ENCODE peak calls at places on chromosome 12, in four cellular contexts. P, I, U and B are unnamed samples.

GRCh38 chr12:113292091-113292490 is 42.8 kb downstream of the SLC8B1 start:
- DNase-seq in P (no peak), I (no peak), U (no peak), B (no peak)

GRCh38 chr12:67541625-67541991 is 106.9 kb upstream of the DYRK2 start:
- DNase-seq in P (no peak), I (peak), U (no peak), B (no peak)

GRCh38 chr12:2422591-2422990 is 369.8 kb downstream of the CACNA1C start:
- DNase-seq in P (no peak), I (no peak), U (no peak), B (no peak)

GRCh38 chr12:52126605-52127578 is 47.4 kb downstream of the SMIM41 start:
- DNase-seq in P (no peak), I (no peak), U (no peak), B (no peak)

GRCh38 chr12:86666311-86666710 is 410.1 kb upstream of the MGAT4C start:
- DNase-seq in P (no peak), I (no peak), U (no peak), B (no peak)

GRCh38 chr12:78331764-78332163 is 501.1 kb downstream of the NAV3 start:
- DNase-seq in P (no peak), I (no peak), U (no peak), B (peak)

GRCh38 chr12:121062391-121063045 is 23.5 kb upstream of the OASL start:
- DNase-seq in P (no peak), I (no peak), U (no peak), B (no peak)

GRCh38 chr12:120402217-120402616 is 33.3 kb upstream of the MSI1 start:
- DNase-seq in P (peak), I (no peak), U (no peak), B (peak)

GRCh38 chr12:124588689-124589318 is 21.4 kb upstream of the NCOR2 start:
- DNase-seq in P (no peak), I (no peak), U (no peak), B (no peak)

GRCh38 chr12:49883065-49883464 is 20.6 kb downstream of the FAIM2 start:
- DNase-seq in P (no peak), I (no peak), U (peak), B (peak)

GRCh38 chr12:110314308-110314707 is 33.3 kb downstream of the ATP2A2 start:
- DNase-seq in P (no peak), I (no peak), U (no peak), B (no peak)

GRCh38 chr12:40892528-40892927 is 200.3 kb downstream of the CNTN1 start:
- DNase-seq in P (no peak), I (no peak), U (no peak), B (no peak)

GRCh38 chr12:62955678-62956077 is 20.7 kb upstream of the PPM1H start:
- DNase-seq in P (no peak), I (no peak), U (no peak), B (no peak)

GRCh38 chr12:92446082-92446460 is 256.7 kb upstream of the PLEKHG7 start:
- DNase-seq in P (no peak), I (no peak), U (no peak), B (no peak)

GRCh38 chr12:12357697-12358476 is 1.0 kb downstream of the BORCS5 start:
- DNase-seq in P (no peak), I (no peak), U (no peak), B (no peak)

GRCh38 chr12:106358410-106359241 is 1.1 kb downstream of the POLR3B start:
- DNase-seq in P (no peak), I (peak), U (no peak), B (no peak)

GRCh38 chr12:85805654-85806053 is 30.6 kb downstream of the RASSF9 start:
- DNase-seq in P (no peak), I (no peak), U (no peak), B (no peak)

GRCh38 chr12:108621161-108621560 is 12.5 kb downstream of the SELPLG start:
- DNase-seq in P (no peak), I (no peak), U (no peak), B (no peak)

GRCh38 chr12:1093166-1093751 is 102.2 kb downstream of the ERC1 start:
- DNase-seq in P (peak), I (no peak), U (no peak), B (no peak)

GRCh38 chr12:28872654-28873268 is 276.3 kb upstream of the FAR2 start:
- DNase-seq in P (peak), I (peak), U (no peak), B (peak)

GRCh38 chr12:40158592-40159111 is 52.8 kb upstream of the SLC2A13 start:
- DNase-seq in P (no peak), I (no peak), U (no peak), B (no peak)

GRCh38 chr12:113196996-113197395 is 11.5 kb downstream of the RITA1 start:
- DNase-seq in P (peak), I (peak), U (no peak), B (peak)

GRCh38 chr12:70648831-70649230 is 11.6 kb upstream of the PTPRB start:
- DNase-seq in P (no peak), I (no peak), U (no peak), B (no peak)

GRCh38 chr12:130664772-130665171 is 51.3 kb downstream of the RIMBP2 start:
- DNase-seq in P (no peak), I (no peak), U (peak), B (no peak)

GRCh38 chr12:113462117-113462774 is 9.4 kb downstream of the LHX5 start:
- DNase-seq in P (peak), I (peak), U (no peak), B (peak)

GRCh38 chr12:27013606-27014084 is 539 bp downstream of the TM7SF3 start:
- DNase-seq in P (peak), I (peak), U (no peak), B (no peak)

GRCh38 chr12:114676142-114676741 is 7.7 kb downstream of the TBX3 start:
- DNase-seq in P (no peak), I (no peak), U (no peak), B (no peak)

GRCh38 chr12:109995366-109995702 is 834 bp downstream of the GIT2 start:
- DNase-seq in P (no peak), I (no peak), U (no peak), B (no peak)

GRCh38 chr12:66633676-66634075 is 45.2 kb downstream of the GRIP1 start:
- DNase-seq in P (no peak), I (no peak), U (no peak), B (no peak)

GRCh38 chr12:14243941-14244340 is 121.5 kb upstream of the ATF7IP start:
- DNase-seq in P (no peak), I (no peak), U (no peak), B (no peak)

GRCh38 chr12:44873898-44874297 is 2.2 kb downstream of the NELL2 start:
- DNase-seq in P (peak), I (no peak), U (no peak), B (no peak)

GRCh38 chr12:81329088-81329487 is 251.2 kb downstream of the ACSS3 start:
- DNase-seq in P (no peak), I (no peak), U (no peak), B (peak)

DNA sequence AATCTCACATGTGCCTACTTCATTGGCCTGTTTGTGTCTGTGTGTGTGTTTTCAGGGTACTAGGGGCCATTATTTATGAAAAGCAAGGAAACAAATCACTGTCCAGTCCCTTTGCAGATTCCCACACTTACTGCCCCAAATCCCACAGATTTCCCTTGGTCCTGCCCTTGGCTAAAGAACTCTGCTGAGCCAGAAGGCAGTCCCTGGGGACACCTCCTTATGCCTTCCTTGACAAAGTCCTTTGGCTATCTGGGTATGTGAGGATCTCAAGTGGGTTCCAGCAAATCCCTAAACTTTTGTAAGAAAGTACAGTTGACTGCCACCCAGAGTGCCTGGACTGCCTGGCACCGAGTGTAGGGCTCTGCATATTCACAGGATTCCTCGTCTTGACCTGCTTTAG is 388.0 kb downstream of the BCAT1 start:
- DNase-seq in P (no peak), I (no peak), U (no peak), B (peak)
- TF ChIP-seq CTCF in P (no peak), I (no peak), U (peak), B (no peak)

GRCh38 chr12:46675736-46676135 is 150.1 kb downstream of the SLC38A4 start:
- DNase-seq in P (peak), I (peak), U (no peak), B (no peak)
- TF ChIP-seq CTCF in P (peak), I (peak), U (peak), B (peak)

GRCh38 chr12:5489760-5490432 is 58.0 kb downstream of the NTF3 start:
- DNase-seq in P (no peak), I (no peak), U (no peak), B (no peak)

GRCh38 chr12:5497329-5498058 is 65.6 kb downstream of the NTF3 start:
- DNase-seq in P (no peak), I (no peak), U (no peak), B (no peak)

GRCh38 chr12:5492562-5492961 is 60.7 kb downstream of the NTF3 start:
- DNase-seq in P (no peak), I (no peak), U (no peak), B (no peak)

GRCh38 chr12:5494343-5494742 is 62.4 kb downstream of the NTF3 start:
- DNase-seq in P (no peak), I (no peak), U (no peak), B (no peak)

GRCh38 chr12:5493018-5493417 is 61.1 kb downstream of the NTF3 start:
- DNase-seq in P (no peak), I (no peak), U (no peak), B (no peak)
- TF ChIP-seq CTCF in P (no peak), I (no peak), U (peak), B (peak)

DNA sequence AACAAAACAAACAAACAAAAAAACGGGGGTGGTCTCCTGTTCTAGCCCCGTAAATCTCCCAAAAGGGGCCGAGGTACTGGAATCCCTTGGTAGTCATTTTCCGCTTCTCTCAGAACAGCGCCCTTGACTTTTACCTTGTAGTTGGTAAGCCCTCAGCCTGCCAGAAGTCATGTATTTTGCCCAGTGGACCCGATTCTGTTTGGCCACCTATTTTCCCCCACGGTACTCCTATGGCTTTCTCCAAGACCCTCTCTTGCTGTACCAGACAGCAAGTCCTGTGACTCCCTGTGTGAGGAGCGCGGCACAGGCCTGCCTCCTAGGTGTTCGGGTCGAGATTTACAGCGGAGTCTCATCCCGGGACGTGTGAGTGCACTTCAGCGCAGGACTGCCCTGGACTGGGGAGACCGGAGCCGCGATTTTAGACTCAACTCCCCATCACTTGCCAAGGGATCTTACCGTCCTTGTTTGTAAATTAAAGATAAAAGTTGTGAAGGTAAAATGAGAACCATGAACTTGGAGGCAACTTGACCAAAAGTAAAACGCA is 1.1 kb upstream of the MBD6 start:
- DNase-seq in P (peak), I (peak), U (no peak), B (peak)
- TF ChIP-seq CTCF in P (peak), I (no peak), U (peak), B (no peak)

GRCh38 chr12:5870183-5870582 is 74.9 kb downstream of the ANO2 start:
- DNase-seq in P (no peak), I (no peak), U (no peak), B (no peak)

GRCh38 chr12:5871741-5872140 is 73.3 kb downstream of the ANO2 start:
- DNase-seq in P (no peak), I (no peak), U (no peak), B (no peak)

GRCh38 chr12:5873341-5873919 is 71.6 kb downstream of the ANO2 start:
- DNase-seq in P (no peak), I (no peak), U (no peak), B (no peak)

GRCh38 chr12:5874514-5874913 is 70.5 kb downstream of the ANO2 start:
- DNase-seq in P (no peak), I (no peak), U (no peak), B (no peak)

DNA sequence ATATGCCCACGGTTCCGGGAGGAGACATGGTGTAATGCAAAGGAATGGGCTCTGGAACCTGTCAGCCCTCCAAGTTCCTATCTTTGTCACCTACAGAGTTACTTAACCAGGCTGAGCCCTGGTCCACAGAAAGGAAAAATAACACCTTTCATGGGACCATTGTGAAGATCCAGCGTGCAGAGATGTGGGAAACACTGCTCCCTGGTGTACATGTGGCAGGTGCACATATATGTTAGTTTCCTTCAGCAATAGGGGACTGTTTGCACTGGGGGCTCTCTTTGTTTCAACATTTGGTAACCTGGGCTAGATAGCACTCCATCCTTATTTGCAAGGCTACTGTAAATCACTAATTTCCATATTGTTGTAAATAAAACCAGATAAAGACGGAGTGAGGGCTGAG is 72.3 kb downstream of the ANO2 start:
- DNase-seq in P (peak), I (no peak), U (no peak), B (no peak)
- TF ChIP-seq CTCF in P (no peak), I (no peak), U (peak), B (peak)